ENCODE peak calls at places on chromosomes 3 and 15, in four cellular contexts. One of them, this sample, is unnamed.

GRCh38 chr15:77024273-77025065 is 29.5 kb downstream of the PSTPIP1 start:
- DNase-seq in fibroblast of pulmonary artery: peak
- DNase-seq in left ventricle myocardium inferior: peak
- DNase-seq in AG09309: no peak
- DNase-seq in this sample: peak

GRCh38 chr3:158148218-158148617 is 38.3 kb downstream of the RSRC1 start:
- DNase-seq in left ventricle myocardium inferior: no peak
- DNase-seq in AG09309: no peak
- DNase-seq in fibroblast of pulmonary artery: no peak
- DNase-seq in this sample: no peak

GRCh38 chr15:88390502-88390901 is 76.7 kb downstream of the MRPL46 start:
- DNase-seq in fibroblast of pulmonary artery: no peak
- DNase-seq in AG09309: no peak
- DNase-seq in left ventricle myocardium inferior: no peak
- DNase-seq in this sample: no peak

GRCh38 chr3:153138267-153139210 is 23.5 kb upstream of the RAP2B start:
- DNase-seq in fibroblast of pulmonary artery: peak
- DNase-seq in AG09309: peak
- DNase-seq in left ventricle myocardium inferior: no peak
- DNase-seq in this sample: peak

GRCh38 chr3:135261214-135261775 is 466.2 kb downstream of the EPHB1 start:
- DNase-seq in fibroblast of pulmonary artery: no peak
- DNase-seq in left ventricle myocardium inferior: no peak
- DNase-seq in AG09309: no peak
- DNase-seq in this sample: no peak

GRCh38 chr3:47266709-47267489 is 15.7 kb downstream of the KIF9 start:
- DNase-seq in left ventricle myocardium inferior: peak
- DNase-seq in fibroblast of pulmonary artery: peak
- DNase-seq in AG09309: peak
- DNase-seq in this sample: peak

GRCh38 chr15:42140383-42141070 is 15.9 kb downstream of the PLA2G4F start:
- DNase-seq in left ventricle myocardium inferior: no peak
- DNase-seq in AG09309: no peak
- DNase-seq in fibroblast of pulmonary artery: no peak
- DNase-seq in this sample: no peak

GRCh38 chr3:50303038-50303815 is at the start of gene HYAL1:
- DNase-seq in left ventricle myocardium inferior: peak
- DNase-seq in fibroblast of pulmonary artery: peak
- DNase-seq in AG09309: no peak
- DNase-seq in this sample: no peak

GRCh38 chr3:11236588-11237461 is 35.4 kb upstream of the ATG7 start:
- DNase-seq in left ventricle myocardium inferior: peak
- DNase-seq in AG09309: no peak
- DNase-seq in fibroblast of pulmonary artery: peak
- DNase-seq in this sample: peak

GRCh38 chr15:34122771-34123183 is 20.9 kb downstream of the PGBD4 start:
- DNase-seq in left ventricle myocardium inferior: no peak
- DNase-seq in AG09309: peak
- DNase-seq in fibroblast of pulmonary artery: peak
- DNase-seq in this sample: peak

GRCh38 chr15:57560976-57561711 is 30.6 kb upstream of the MYZAP start:
- DNase-seq in fibroblast of pulmonary artery: peak
- DNase-seq in AG09309: peak
- DNase-seq in left ventricle myocardium inferior: peak
- DNase-seq in this sample: peak

GRCh38 chr3:60979861-60980739 is 271.2 kb downstream of the FHIT start:
- DNase-seq in AG09309: no peak
- DNase-seq in fibroblast of pulmonary artery: peak
- DNase-seq in left ventricle myocardium inferior: no peak
- DNase-seq in this sample: peak

GRCh38 chr3:131421957-131422498 is 40.5 kb downstream of the NUDT16 start:
- DNase-seq in AG09309: no peak
- DNase-seq in left ventricle myocardium inferior: no peak
- DNase-seq in fibroblast of pulmonary artery: peak
- DNase-seq in this sample: no peak

GRCh38 chr3:111069974-111070751 is 1.5 kb upstream of the NECTIN3 start:
- DNase-seq in fibroblast of pulmonary artery: peak
- DNase-seq in AG09309: no peak
- DNase-seq in left ventricle myocardium inferior: no peak
- DNase-seq in this sample: no peak

GRCh38 chr3:170331143-170331542 is 26.4 kb upstream of the SKIL start:
- DNase-seq in AG09309: no peak
- DNase-seq in left ventricle myocardium inferior: no peak
- DNase-seq in fibroblast of pulmonary artery: no peak
- DNase-seq in this sample: no peak
- H3K4me3 ChIP-seq in AG09309: no peak
- H3K4me3 ChIP-seq in left ventricle myocardium inferior: no peak
- H3K4me3 ChIP-seq in fibroblast of pulmonary artery: no peak
- H3K4me3 ChIP-seq in this sample: no peak

GRCh38 chr3:186464424-186465093 is 79.6 kb downstream of the CRYGS start:
- DNase-seq in left ventricle myocardium inferior: no peak
- DNase-seq in fibroblast of pulmonary artery: no peak
- DNase-seq in AG09309: no peak
- DNase-seq in this sample: no peak
- TF ChIP-seq CTCF in left ventricle myocardium inferior: no peak
- TF ChIP-seq CTCF in fibroblast of pulmonary artery: peak
- TF ChIP-seq CTCF in AG09309: no peak
- TF ChIP-seq CTCF in this sample: no peak

GRCh38 chr3:9279959-9280358 is 30.5 kb upstream of the SRGAP3 start:
- DNase-seq in AG09309: no peak
- DNase-seq in fibroblast of pulmonary artery: no peak
- DNase-seq in left ventricle myocardium inferior: no peak
- DNase-seq in this sample: peak

GRCh38 chr3:9278498-9278897 is 29.1 kb upstream of the SRGAP3 start:
- DNase-seq in left ventricle myocardium inferior: no peak
- DNase-seq in AG09309: no peak
- DNase-seq in fibroblast of pulmonary artery: no peak
- DNase-seq in this sample: no peak

GRCh38 chr3:9276761-9277370 is 27.4 kb upstream of the SRGAP3 start:
- DNase-seq in fibroblast of pulmonary artery: no peak
- DNase-seq in left ventricle myocardium inferior: no peak
- DNase-seq in AG09309: no peak
- DNase-seq in this sample: no peak

GRCh38 chr3:9278085-9278484 is 28.6 kb upstream of the SRGAP3 start:
- DNase-seq in fibroblast of pulmonary artery: no peak
- DNase-seq in left ventricle myocardium inferior: no peak
- DNase-seq in AG09309: no peak
- DNase-seq in this sample: no peak

GRCh38 chr3:9280477-9281219 is 31.2 kb upstream of the SRGAP3 start:
- DNase-seq in AG09309: no peak
- DNase-seq in left ventricle myocardium inferior: no peak
- DNase-seq in fibroblast of pulmonary artery: peak
- DNase-seq in this sample: peak
- H3K4me3 ChIP-seq in AG09309: no peak
- H3K4me3 ChIP-seq in left ventricle myocardium inferior: no peak
- H3K4me3 ChIP-seq in fibroblast of pulmonary artery: no peak
- H3K4me3 ChIP-seq in this sample: no peak

DNA sequence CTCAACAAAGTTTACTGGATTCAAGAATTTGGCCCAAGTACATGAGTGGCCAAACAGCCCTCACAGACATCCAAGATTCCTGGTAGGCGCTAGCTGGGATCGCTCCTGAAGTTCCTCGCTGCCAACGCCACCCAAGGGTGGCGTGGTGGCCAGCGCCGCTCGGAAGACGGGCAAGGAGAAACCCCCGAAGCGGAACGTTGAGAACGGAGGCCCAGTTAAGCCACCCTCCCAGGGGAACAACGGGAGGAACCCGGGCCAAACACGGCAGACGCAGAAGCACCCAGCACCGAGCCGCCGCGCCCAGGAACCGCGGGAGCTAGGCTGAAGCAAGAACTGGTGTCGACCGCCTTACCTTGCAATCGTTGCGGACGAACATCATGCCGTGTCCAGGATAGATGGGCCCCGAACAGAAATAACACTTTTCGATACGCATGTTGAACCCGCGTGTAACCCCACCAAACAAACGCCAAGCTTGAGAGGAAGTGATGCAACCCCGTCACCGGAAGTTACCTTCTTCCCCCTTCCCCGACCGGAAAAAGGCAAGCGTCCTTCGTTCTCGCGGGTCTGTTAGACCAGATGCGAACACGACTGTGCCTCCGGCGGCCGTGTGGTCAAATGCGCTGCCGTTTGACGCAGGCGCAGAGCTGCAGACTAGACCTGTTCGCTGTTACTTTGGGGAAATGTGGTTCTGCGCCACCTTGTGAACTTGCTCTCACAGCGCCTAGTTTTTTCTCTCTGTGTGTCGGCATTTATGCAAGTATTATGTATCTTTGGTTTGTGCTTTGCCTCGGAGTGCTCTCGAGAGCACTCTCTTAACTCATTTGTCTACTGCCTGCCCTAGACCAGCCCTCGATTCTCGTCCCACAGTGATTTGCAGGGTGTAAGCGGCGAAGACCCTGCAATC is at the start of gene RSL24D1:
- DNase-seq in AG09309: peak
- DNase-seq in left ventricle myocardium inferior: peak
- DNase-seq in fibroblast of pulmonary artery: peak
- DNase-seq in this sample: peak
- TF ChIP-seq CTCF in AG09309: peak
- TF ChIP-seq CTCF in left ventricle myocardium inferior: peak
- TF ChIP-seq CTCF in fibroblast of pulmonary artery: peak
- TF ChIP-seq CTCF in this sample: peak

GRCh38 chr3:113953677-113954076 is 5.9 kb downstream of the ZDHHC23 start:
- DNase-seq in AG09309: no peak
- DNase-seq in fibroblast of pulmonary artery: peak
- DNase-seq in left ventricle myocardium inferior: no peak
- DNase-seq in this sample: peak
- H3K4me3 ChIP-seq in AG09309: no peak
- H3K4me3 ChIP-seq in fibroblast of pulmonary artery: no peak
- H3K4me3 ChIP-seq in left ventricle myocardium inferior: no peak
- H3K4me3 ChIP-seq in this sample: no peak

GRCh38 chr3:121989943-121990342 is 32.1 kb downstream of the ILDR1 start:
- DNase-seq in AG09309: no peak
- DNase-seq in fibroblast of pulmonary artery: peak
- DNase-seq in left ventricle myocardium inferior: no peak
- DNase-seq in this sample: no peak
- TF ChIP-seq CTCF in AG09309: no peak
- TF ChIP-seq CTCF in fibroblast of pulmonary artery: no peak
- TF ChIP-seq CTCF in left ventricle myocardium inferior: peak
- TF ChIP-seq CTCF in this sample: no peak

GRCh38 chr15:36784098-36784670 is 204.8 kb downstream of the CDIN1 start:
- DNase-seq in AG09309: no peak
- DNase-seq in fibroblast of pulmonary artery: no peak
- DNase-seq in left ventricle myocardium inferior: no peak
- DNase-seq in this sample: no peak
- H3K4me3 ChIP-seq in AG09309: no peak
- H3K4me3 ChIP-seq in fibroblast of pulmonary artery: no peak
- H3K4me3 ChIP-seq in left ventricle myocardium inferior: no peak
- H3K4me3 ChIP-seq in this sample: no peak

DNA sequence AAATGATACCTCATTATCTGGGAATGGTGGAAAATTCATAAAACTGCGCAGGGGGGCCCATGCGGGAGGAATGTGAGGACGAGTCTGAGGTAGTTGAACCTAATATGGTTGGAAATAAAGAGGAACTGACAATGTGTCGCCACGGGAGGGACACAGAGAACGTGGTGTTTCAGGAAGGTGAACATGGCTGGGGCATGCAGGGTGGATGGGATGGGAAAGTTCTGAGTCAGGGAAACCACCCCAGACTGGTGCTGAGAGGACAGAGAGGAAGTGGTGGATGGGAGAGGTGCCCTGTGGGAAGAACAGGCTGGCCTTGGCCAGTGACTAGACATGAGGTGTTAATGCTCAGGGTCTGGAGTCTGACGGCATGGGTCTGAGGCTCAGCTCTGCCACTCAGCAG is 137.1 kb upstream of the WNT5A start:
- DNase-seq in fibroblast of pulmonary artery: no peak
- DNase-seq in left ventricle myocardium inferior: no peak
- DNase-seq in AG09309: no peak
- DNase-seq in this sample: peak
- TF ChIP-seq CTCF in fibroblast of pulmonary artery: no peak
- TF ChIP-seq CTCF in left ventricle myocardium inferior: no peak
- TF ChIP-seq CTCF in AG09309: no peak
- TF ChIP-seq CTCF in this sample: no peak

This sample was measured in AG10803.